ENCODE peak calls at places on chromosomes 3 and 15, in eight cellular contexts. P is T-helper 1 cell; I is SW480; F is midbrain; T is pons; Q is HEK293T; B is mesothelial cell of epicardium; E is effector memory CD4-positive, alpha-beta T cell. R is an unnamed sample.

GRCh38 chr3:27166888-27167287 is 202.3 kb downstream of the NEK10 start:
- DNase-seq in I (no peak), F (no peak), Q (no peak), P (no peak), E (no peak), B (no peak), T (peak), R (no peak)

GRCh38 chr15:69857686-69858391 is 239.9 kb downstream of the TLE3 start:
- DNase-seq in T (no peak), E (no peak), B (no peak), P (no peak), I (peak), Q (no peak), F (no peak), R (no peak)

GRCh38 chr15:85314139-85314538 is 66.3 kb upstream of the AKAP13 start:
- DNase-seq in I (no peak), T (no peak), E (no peak), Q (no peak), B (no peak), F (no peak), P (no peak), R (no peak)

GRCh38 chr15:57611938-57612337 is 20.2 kb downstream of the MYZAP start:
- DNase-seq in E (no peak), T (peak), I (peak), B (no peak), Q (no peak), P (no peak), F (peak), R (no peak)

GRCh38 chr15:36024066-36024465 is 478.1 kb upstream of the DPH6 start:
- DNase-seq in P (no peak), Q (no peak), F (no peak), B (no peak), E (no peak), I (no peak), T (peak), R (no peak)

GRCh38 chr3:71444028-71444860 is 139.3 kb downstream of the FOXP1 start:
- DNase-seq in F (no peak), E (peak), B (no peak), P (peak), Q (no peak), T (peak), I (no peak), R (peak)

GRCh38 chr3:14634763-14635400 is 16.7 kb upstream of the CCDC174 start:
- DNase-seq in B (no peak), Q (no peak), P (no peak), F (no peak), T (no peak), I (no peak), E (no peak), R (no peak)

GRCh38 chr15:31871159-31871886 is 159.0 kb upstream of the CHRNA7 start:
- DNase-seq in B (no peak), F (no peak), Q (no peak), T (peak), P (no peak), E (no peak), I (no peak), R (no peak)

GRCh38 chr15:35626531-35626930 is 80.6 kb upstream of the DPH6 start:
- DNase-seq in Q (no peak), E (no peak), F (no peak), P (no peak), B (no peak), I (no peak), T (no peak), R (no peak)

GRCh38 chr3:129398803-129399144 is 29.7 kb downstream of the EFCAB12 start:
- DNase-seq in E (no peak), I (no peak), T (no peak), F (no peak), Q (peak), P (no peak), B (no peak), R (peak)

GRCh38 chr15:68910341-68910740 is 20.0 kb upstream of the SPESP1 start:
- DNase-seq in F (no peak), E (no peak), T (no peak), I (no peak), Q (no peak), B (no peak), P (no peak), R (no peak)

GRCh38 chr3:41188291-41188690 is 11.0 kb upstream of the CTNNB1 start:
- DNase-seq in F (no peak), T (no peak), E (no peak), I (no peak), B (no peak), Q (no peak), P (no peak), R (peak)

GRCh38 chr3:106326941-106327765 is 458.3 kb upstream of the CBLB start:
- DNase-seq in B (no peak), Q (no peak), T (no peak), F (no peak), I (no peak), P (no peak), E (no peak), R (no peak)

GRCh38 chr15:40554164-40554530 is 10.7 kb downstream of the CCDC32 start:
- DNase-seq in T (no peak), I (no peak), F (no peak), Q (no peak), E (no peak), P (no peak), B (no peak), R (no peak)

GRCh38 chr3:122283796-122284445 is 41.1 kb upstream of the CSTA start:
- DNase-seq in E (no peak), P (no peak), I (no peak), T (no peak), F (no peak), B (no peak), Q (no peak), R (no peak)

GRCh38 chr3:35484939-35485605 is 154.3 kb upstream of the ARPP21 start:
- DNase-seq in F (no peak), E (no peak), B (no peak), T (no peak), I (no peak), Q (no peak), P (no peak), R (no peak)

GRCh38 chr3:46070458-46071136 is 43.3 kb upstream of the XCR1 start:
- DNase-seq in T (no peak), F (no peak), Q (no peak), I (no peak), B (no peak), E (no peak), P (no peak), R (no peak)

GRCh38 chr15:41018534-41018933 is 65.3 kb downstream of the CHAC1 start:
- DNase-seq in F (peak), I (no peak), B (no peak), T (peak), P (no peak), Q (no peak), E (no peak), R (no peak)

GRCh38 chr3:99721633-99722007 is 83.2 kb downstream of the COL8A1 start:
- DNase-seq in F (no peak), Q (no peak), I (no peak), B (no peak), P (no peak), E (no peak), T (no peak), R (no peak)

GRCh38 chr3:131361464-131362421 is 19.8 kb upstream of the NUDT16 start:
- DNase-seq in P (no peak), E (no peak), F (peak), T (peak), Q (no peak), I (peak), B (peak), R (no peak)

GRCh38 chr3:66763294-66763693 is 234.8 kb upstream of the KBTBD8 start:
- DNase-seq in P (no peak), Q (no peak), F (peak), I (no peak), E (no peak), T (peak), B (no peak), R (no peak)

GRCh38 chr3:152325136-152325535 is 56.4 kb downstream of the MBNL1 start:
- DNase-seq in T (no peak), E (no peak), P (no peak), Q (no peak), I (no peak), B (no peak), F (no peak), R (no peak)

GRCh38 chr3:100268156-100268555 is 7.4 kb downstream of the TBC1D23 start:
- DNase-seq in B (no peak), P (no peak), E (no peak), Q (no peak), I (no peak), T (no peak), F (no peak), R (no peak)

GRCh38 chr15:29740692-29741311 is 81.5 kb downstream of the TJP1 start:
- DNase-seq in E (no peak), P (no peak), I (no peak), F (no peak), B (no peak), T (no peak), Q (no peak), R (no peak)

GRCh38 chr3:113643583-113643982 is 52.9 kb downstream of the USF3 start:
- DNase-seq in E (no peak), Q (no peak), P (no peak), T (no peak), I (no peak), B (no peak), F (no peak), R (no peak)

GRCh38 chr15:49847937-49848823 is 227.3 kb downstream of the DTWD1 start:
- DNase-seq in P (no peak), I (no peak), B (no peak), F (no peak), T (no peak), Q (no peak), E (no peak), R (no peak)

GRCh38 chr3:10983219-10983916 is 9.2 kb upstream of the SLC6A1 start:
- DNase-seq in Q (peak), F (peak), E (no peak), P (no peak), T (peak), B (no peak), I (peak), R (no peak)

GRCh38 chr3:1469687-1470086 is 376.9 kb downstream of the CNTN6 start:
- DNase-seq in I (no peak), B (no peak), Q (no peak), T (no peak), F (no peak), E (no peak), P (no peak), R (no peak)

GRCh38 chr3:107796786-107797185 is 274.0 kb downstream of the BBX start:
- DNase-seq in P (no peak), I (peak), E (no peak), Q (no peak), F (no peak), B (no peak), T (no peak), R (no peak)

GRCh38 chr15:76196286-76196948 is 114.9 kb downstream of the ETFA start:
- DNase-seq in I (peak), B (no peak), Q (no peak), E (no peak), P (no peak), F (peak), T (peak), R (no peak)

GRCh38 chr3:118144919-118145318 is 889.7 kb downstream of the IGSF11 start:
- DNase-seq in T (no peak), F (no peak), B (no peak), Q (no peak), I (no peak), P (no peak), E (no peak), R (no peak)

GRCh38 chr3:62325896-62326295 is 47.5 kb downstream of the FEZF2 start:
- DNase-seq in Q (no peak), T (no peak), F (no peak), B (no peak), I (no peak), E (no peak), P (no peak), R (no peak)

R was measured in activated T-helper 9 cell treated with anti-CD3 and anti-CD28 coated beads, Interleukin-2, amount 50 U/mL, for 16 hours.